ENCODE peak calls at places on chromosome 12, in nine cellular contexts. S is breast epithelium, L is mesothelial cell of epicardium, Z is Calu3, R is body of pancreas, I is left lung, W is GM13977, E is bronchial epithelial cell, C is A549. D is an unnamed sample.

GRCh38 chr12:47403681-47404080 is 302.1 kb downstream of the RPAP3 start:
- DNase-seq in S (no peak), I (no peak), W (no peak), L (no peak), Z (no peak), E (no peak), R (no peak), C (no peak), D (no peak)

GRCh38 chr12:4159851-4160250 is 113.7 kb upstream of the CCND2 start:
- DNase-seq in E (no peak), S (no peak), I (no peak), R (no peak), Z (no peak), L (no peak), C (no peak), W (no peak), D (no peak)

GRCh38 chr12:46089414-46090162 is 99.2 kb upstream of the SCAF11 start:
- DNase-seq in I (no peak), L (no peak), C (no peak), E (peak), W (no peak), S (no peak), Z (peak), R (no peak), D (no peak)

GRCh38 chr12:87812711-87813110 is 216.5 kb downstream of the C12orf50 start:
- DNase-seq in E (no peak), R (no peak), L (no peak), I (no peak), C (no peak), S (no peak), W (no peak), Z (no peak), D (no peak)

GRCh38 chr12:18171571-18171970 is 81.6 kb upstream of the RERGL start:
- DNase-seq in Z (no peak), R (no peak), C (no peak), S (no peak), E (peak), I (no peak), W (no peak), L (no peak), D (no peak)

GRCh38 chr12:131091976-131092691 is 138.4 kb downstream of the ADGRD1 start:
- DNase-seq in L (no peak), W (no peak), Z (no peak), I (peak), E (no peak), C (no peak), R (peak), S (no peak), D (no peak)

GRCh38 chr12:45637706-45638105 is 91.8 kb upstream of the ARID2 start:
- DNase-seq in E (peak), C (no peak), I (no peak), W (no peak), S (no peak), R (no peak), Z (no peak), L (no peak), D (no peak)

GRCh38 chr12:106108187-106108816 is 30.5 kb downstream of the NUAK1 start:
- DNase-seq in S (no peak), C (no peak), R (no peak), I (no peak), E (peak), W (no peak), Z (no peak), L (no peak), D (no peak)

GRCh38 chr12:8145754-8146415 is 10.9 kb upstream of the ZNF705A start:
- DNase-seq in E (no peak), L (peak), S (no peak), R (peak), C (no peak), Z (no peak), I (peak), W (no peak), D (no peak)

GRCh38 chr12:95385246-95385645 is 88.7 kb upstream of the METAP2 start:
- DNase-seq in Z (no peak), E (peak), C (no peak), L (no peak), R (peak), I (no peak), W (no peak), S (peak), D (no peak)

GRCh38 chr12:116964740-116965090 is 54.0 kb downstream of the FBXW8 start:
- DNase-seq in Z (no peak), R (no peak), E (no peak), L (no peak), S (no peak), I (no peak), W (no peak), C (no peak), D (no peak)

GRCh38 chr12:15862840-15863239 is 19.3 kb upstream of the STRAP start:
- DNase-seq in W (no peak), E (no peak), S (no peak), L (no peak), C (no peak), I (no peak), Z (no peak), R (no peak), D (no peak)

GRCh38 chr12:80441921-80442320 is 2.1 kb upstream of the PTPRQ start:
- DNase-seq in L (no peak), E (peak), W (no peak), C (no peak), I (no peak), R (no peak), S (no peak), Z (no peak), D (no peak)

GRCh38 chr12:66210840-66211239 is 21.8 kb downstream of the IRAK3 start:
- DNase-seq in S (no peak), W (no peak), I (no peak), E (peak), R (no peak), C (no peak), L (no peak), Z (no peak), D (no peak)

GRCh38 chr12:5050542-5050941 is 6.9 kb downstream of the KCNA5 start:
- DNase-seq in W (no peak), Z (no peak), E (no peak), C (no peak), R (no peak), I (no peak), S (no peak), L (no peak), D (no peak)

GRCh38 chr12:78793491-78793890 is 71.1 kb upstream of the SYT1 start:
- DNase-seq in Z (no peak), W (no peak), S (no peak), C (no peak), I (no peak), L (no peak), E (no peak), R (no peak), D (no peak)

GRCh38 chr12:124428136-124428791 is 133.4 kb downstream of the RFLNA start:
- DNase-seq in S (no peak), R (peak), Z (no peak), I (no peak), L (no peak), W (no peak), E (no peak), C (no peak), D (no peak)

GRCh38 chr12:3598896-3599295 is 107.9 kb downstream of the PRMT8 start:
- DNase-seq in L (no peak), W (no peak), Z (no peak), R (no peak), C (no peak), S (no peak), E (no peak), I (no peak), D (no peak)

GRCh38 chr12:96421014-96421413 is 20.8 kb upstream of the CDK17 start:
- DNase-seq in W (no peak), L (no peak), S (no peak), C (no peak), E (no peak), R (no peak), Z (no peak), I (no peak), D (no peak)

GRCh38 chr12:72349491-72349890 is 77.3 kb downstream of the TRHDE start:
- DNase-seq in R (no peak), Z (no peak), C (no peak), I (no peak), L (no peak), E (no peak), W (no peak), S (no peak), D (no peak)

GRCh38 chr12:42396473-42397259 is 70.7 kb downstream of the PPHLN1 start:
- DNase-seq in R (no peak), E (no peak), S (no peak), W (no peak), C (no peak), L (no peak), Z (no peak), I (no peak), D (no peak)

GRCh38 chr12:111401167-111401605 is 4.5 kb upstream of the SH2B3 start:
- DNase-seq in R (no peak), S (no peak), I (no peak), Z (no peak), W (no peak), C (no peak), L (no peak), E (no peak), D (no peak)

GRCh38 chr12:120739821-120740613 is 14.4 kb downstream of the ACADS start:
- DNase-seq in S (no peak), C (no peak), R (no peak), I (no peak), L (no peak), W (no peak), E (no peak), Z (no peak), D (no peak)

GRCh38 chr12:44875417-44875953 is 630 bp downstream of the NELL2 start:
- DNase-seq in E (no peak), W (peak), Z (no peak), R (no peak), L (no peak), C (no peak), I (no peak), S (no peak), D (no peak)

GRCh38 chr12:12008232-12008850 is 62.4 kb upstream of the BCL2L14 start:
- DNase-seq in R (no peak), L (no peak), W (no peak), C (no peak), I (no peak), S (no peak), E (no peak), Z (no peak), D (no peak)
- TF ChIP-seq CTCF in R (no peak), L (no peak), W (peak), C (no peak), I (no peak), S (no peak), E (no peak), Z (peak), D (peak)

GRCh38 chr12:132593938-132594358 is 16.4 kb downstream of the LRCOL1 start:
- DNase-seq in S (peak), I (peak), W (peak), R (peak), Z (peak), C (peak), L (peak), E (peak), D (peak)

GRCh38 chr12:132600048-132601032 is 10.0 kb downstream of the LRCOL1 start:
- DNase-seq in S (peak), I (peak), W (peak), E (peak), Z (peak), C (peak), R (peak), L (peak), D (peak)

GRCh38 chr12:132596016-132596415 is 14.4 kb downstream of the LRCOL1 start:
- DNase-seq in W (no peak), Z (no peak), S (no peak), E (no peak), L (no peak), R (no peak), C (no peak), I (no peak), D (no peak)

GRCh38 chr12:132595183-132595582 is 15.2 kb downstream of the LRCOL1 start:
- DNase-seq in Z (no peak), S (no peak), W (no peak), C (no peak), E (no peak), R (no peak), I (no peak), L (no peak), D (no peak)

GRCh38 chr12:132597333-132598283 is 12.8 kb downstream of the LRCOL1 start:
- DNase-seq in R (no peak), I (no peak), C (no peak), L (peak), E (no peak), W (no peak), Z (no peak), S (no peak), D (no peak)
- TF ChIP-seq CTCF in R (no peak), I (no peak), C (no peak), L (no peak), E (no peak), W (no peak), Z (no peak), S (no peak), D (no peak)

GRCh38 chr12:49231881-49232650 is 32.8 kb upstream of the TUBA1C start:
- DNase-seq in R (no peak), Z (no peak), S (no peak), I (no peak), L (no peak), W (no peak), E (no peak), C (no peak), D (no peak)

GRCh38 chr12:49233842-49234526 is 30.9 kb upstream of the TUBA1C start:
- DNase-seq in R (peak), I (peak), C (no peak), W (peak), S (no peak), Z (no peak), L (no peak), E (no peak), D (no peak)

GRCh38 chr12:49230176-49230575 is 34.7 kb upstream of the TUBA1C start:
- DNase-seq in E (no peak), I (no peak), S (no peak), W (no peak), Z (no peak), C (no peak), L (no peak), R (no peak), D (no peak)

GRCh38 chr12:49230810-49231209 is 34.1 kb upstream of the TUBA1C start:
- DNase-seq in W (no peak), R (no peak), C (no peak), S (no peak), I (no peak), Z (no peak), E (no peak), L (no peak), D (no peak)

GRCh38 chr12:49232940-49233841 is 31.7 kb upstream of the TUBA1C start:
- DNase-seq in S (no peak), I (peak), Z (no peak), R (peak), W (no peak), L (peak), C (no peak), E (no peak), D (peak)
- TF ChIP-seq CTCF in S (no peak), I (no peak), Z (no peak), R (peak), W (no peak), L (no peak), C (no peak), E (no peak), D (no peak)

GRCh38 chr12:21942377-21942703 is 1.1 kb upstream of the ABCC9 start:
- DNase-seq in L (no peak), E (no peak), C (no peak), W (no peak), S (no peak), I (no peak), Z (no peak), R (no peak), D (no peak)

GRCh38 chr12:21940972-21941521 is at the start of gene ABCC9:
- DNase-seq in R (peak), S (no peak), C (no peak), L (peak), E (peak), I (peak), Z (no peak), W (no peak), D (peak)

GRCh38 chr12:21940549-21940948 is 677 bp downstream of the ABCC9 start:
- DNase-seq in L (no peak), Z (no peak), W (no peak), R (no peak), I (no peak), S (no peak), E (peak), C (no peak), D (no peak)

GRCh38 chr12:21939435-21939834 is 1.8 kb downstream of the ABCC9 start:
- DNase-seq in L (no peak), I (no peak), C (no peak), R (no peak), W (no peak), Z (no peak), S (no peak), E (no peak), D (no peak)

GRCh38 chr12:21941522-21942376 is 523 bp upstream of the ABCC9 start:
- DNase-seq in S (no peak), L (no peak), R (peak), Z (no peak), C (no peak), W (no peak), I (peak), E (peak), D (peak)
- TF ChIP-seq CTCF in S (no peak), L (no peak), R (peak), Z (no peak), C (no peak), W (no peak), I (no peak), E (peak), D (peak)

D was measured in progenitor cell of endocrine pancreas.